ENCODE peak calls at places on chromosomes 11 and 22, in eight cellular contexts. One of them, this sample, is unnamed.

GRCh38 chr22:26547426-26547825 is 35.2 kb upstream of the TFIP11 start:
- DNase-seq in transverse colon: no peak
- DNase-seq in brain microvascular endothelial cell: no peak
- DNase-seq in endothelial cell: no peak
- DNase-seq in IMR-90: peak
- DNase-seq in tibial nerve: no peak
- DNase-seq in fibroblast of villous mesenchyme: no peak
- DNase-seq in CD8-positive, alpha-beta T cell: no peak
- DNase-seq in this sample: no peak

GRCh38 chr22:48488149-48488551 is 1339.5 kb downstream of the BRD1 start:
- DNase-seq in transverse colon: no peak
- DNase-seq in brain microvascular endothelial cell: no peak
- DNase-seq in endothelial cell: no peak
- DNase-seq in IMR-90: no peak
- DNase-seq in tibial nerve: no peak
- DNase-seq in fibroblast of villous mesenchyme: no peak
- DNase-seq in CD8-positive, alpha-beta T cell: no peak
- DNase-seq in this sample: no peak

GRCh38 chr11:65421204-65422103 is 1.1 kb upstream of the NEAT1 start:
- DNase-seq in transverse colon: peak
- DNase-seq in brain microvascular endothelial cell: peak
- DNase-seq in endothelial cell: no peak
- DNase-seq in IMR-90: peak
- DNase-seq in tibial nerve: peak
- DNase-seq in fibroblast of villous mesenchyme: peak
- DNase-seq in CD8-positive, alpha-beta T cell: peak
- DNase-seq in this sample: no peak

GRCh38 chr11:116707746-116708145 is 65.0 kb downstream of the BUD13 start:
- DNase-seq in transverse colon: peak
- DNase-seq in brain microvascular endothelial cell: no peak
- DNase-seq in endothelial cell: no peak
- DNase-seq in IMR-90: no peak
- DNase-seq in tibial nerve: no peak
- DNase-seq in fibroblast of villous mesenchyme: no peak
- DNase-seq in CD8-positive, alpha-beta T cell: no peak
- DNase-seq in this sample: no peak

GRCh38 chr11:15163136-15163535 is 48.4 kb downstream of the INSC start:
- DNase-seq in transverse colon: no peak
- DNase-seq in brain microvascular endothelial cell: no peak
- DNase-seq in endothelial cell: no peak
- DNase-seq in IMR-90: no peak
- DNase-seq in tibial nerve: no peak
- DNase-seq in fibroblast of villous mesenchyme: no peak
- DNase-seq in CD8-positive, alpha-beta T cell: no peak
- DNase-seq in this sample: no peak

GRCh38 chr11:65412271-65413076 is 10.1 kb upstream of the NEAT1 start:
- DNase-seq in transverse colon: no peak
- DNase-seq in brain microvascular endothelial cell: no peak
- DNase-seq in endothelial cell: no peak
- DNase-seq in IMR-90: no peak
- DNase-seq in tibial nerve: peak
- DNase-seq in fibroblast of villous mesenchyme: no peak
- DNase-seq in CD8-positive, alpha-beta T cell: no peak
- DNase-seq in this sample: no peak

GRCh38 chr11:68215087-68215445 is 2.0 kb upstream of the KMT5B start:
- DNase-seq in transverse colon: no peak
- DNase-seq in brain microvascular endothelial cell: no peak
- DNase-seq in endothelial cell: no peak
- DNase-seq in IMR-90: no peak
- DNase-seq in tibial nerve: no peak
- DNase-seq in fibroblast of villous mesenchyme: no peak
- DNase-seq in CD8-positive, alpha-beta T cell: no peak
- DNase-seq in this sample: no peak

GRCh38 chr11:68524213-68524612 is 63.7 kb downstream of the PPP6R3 start:
- DNase-seq in transverse colon: no peak
- DNase-seq in brain microvascular endothelial cell: no peak
- DNase-seq in endothelial cell: no peak
- DNase-seq in IMR-90: no peak
- DNase-seq in tibial nerve: no peak
- DNase-seq in fibroblast of villous mesenchyme: no peak
- DNase-seq in CD8-positive, alpha-beta T cell: no peak
- DNase-seq in this sample: no peak

GRCh38 chr22:27407369-27407985 is 394.1 kb downstream of the MN1 start:
- DNase-seq in transverse colon: no peak
- DNase-seq in brain microvascular endothelial cell: no peak
- DNase-seq in endothelial cell: no peak
- DNase-seq in IMR-90: no peak
- DNase-seq in tibial nerve: no peak
- DNase-seq in fibroblast of villous mesenchyme: no peak
- DNase-seq in CD8-positive, alpha-beta T cell: no peak
- DNase-seq in this sample: no peak

GRCh38 chr22:40547729-40548143 is 88.8 kb downstream of the MRTFA start:
- DNase-seq in transverse colon: no peak
- DNase-seq in brain microvascular endothelial cell: no peak
- DNase-seq in endothelial cell: no peak
- DNase-seq in IMR-90: peak
- DNase-seq in tibial nerve: no peak
- DNase-seq in fibroblast of villous mesenchyme: no peak
- DNase-seq in CD8-positive, alpha-beta T cell: no peak
- DNase-seq in this sample: no peak

GRCh38 chr22:49400136-49400865 is 427.4 kb downstream of the BRD1 start:
- DNase-seq in transverse colon: no peak
- DNase-seq in brain microvascular endothelial cell: no peak
- DNase-seq in endothelial cell: no peak
- DNase-seq in IMR-90: no peak
- DNase-seq in tibial nerve: no peak
- DNase-seq in fibroblast of villous mesenchyme: no peak
- DNase-seq in CD8-positive, alpha-beta T cell: no peak
- DNase-seq in this sample: no peak

GRCh38 chr11:113384551-113384950 is 3.0 kb upstream of the ANKK1 start:
- DNase-seq in transverse colon: no peak
- DNase-seq in brain microvascular endothelial cell: peak
- DNase-seq in endothelial cell: peak
- DNase-seq in IMR-90: peak
- DNase-seq in tibial nerve: no peak
- DNase-seq in fibroblast of villous mesenchyme: peak
- DNase-seq in CD8-positive, alpha-beta T cell: no peak
- DNase-seq in this sample: no peak

GRCh38 chr11:69005183-69005630 is 7.8 kb downstream of the MRGPRF start:
- DNase-seq in transverse colon: no peak
- DNase-seq in brain microvascular endothelial cell: no peak
- DNase-seq in endothelial cell: no peak
- DNase-seq in IMR-90: no peak
- DNase-seq in tibial nerve: peak
- DNase-seq in fibroblast of villous mesenchyme: no peak
- DNase-seq in CD8-positive, alpha-beta T cell: no peak
- DNase-seq in this sample: peak

GRCh38 chr11:79845002-79845709 is 404.3 kb upstream of the TENM4 start:
- DNase-seq in transverse colon: no peak
- DNase-seq in brain microvascular endothelial cell: no peak
- DNase-seq in endothelial cell: no peak
- DNase-seq in IMR-90: no peak
- DNase-seq in tibial nerve: no peak
- DNase-seq in fibroblast of villous mesenchyme: no peak
- DNase-seq in CD8-positive, alpha-beta T cell: no peak
- DNase-seq in this sample: no peak

DNA sequence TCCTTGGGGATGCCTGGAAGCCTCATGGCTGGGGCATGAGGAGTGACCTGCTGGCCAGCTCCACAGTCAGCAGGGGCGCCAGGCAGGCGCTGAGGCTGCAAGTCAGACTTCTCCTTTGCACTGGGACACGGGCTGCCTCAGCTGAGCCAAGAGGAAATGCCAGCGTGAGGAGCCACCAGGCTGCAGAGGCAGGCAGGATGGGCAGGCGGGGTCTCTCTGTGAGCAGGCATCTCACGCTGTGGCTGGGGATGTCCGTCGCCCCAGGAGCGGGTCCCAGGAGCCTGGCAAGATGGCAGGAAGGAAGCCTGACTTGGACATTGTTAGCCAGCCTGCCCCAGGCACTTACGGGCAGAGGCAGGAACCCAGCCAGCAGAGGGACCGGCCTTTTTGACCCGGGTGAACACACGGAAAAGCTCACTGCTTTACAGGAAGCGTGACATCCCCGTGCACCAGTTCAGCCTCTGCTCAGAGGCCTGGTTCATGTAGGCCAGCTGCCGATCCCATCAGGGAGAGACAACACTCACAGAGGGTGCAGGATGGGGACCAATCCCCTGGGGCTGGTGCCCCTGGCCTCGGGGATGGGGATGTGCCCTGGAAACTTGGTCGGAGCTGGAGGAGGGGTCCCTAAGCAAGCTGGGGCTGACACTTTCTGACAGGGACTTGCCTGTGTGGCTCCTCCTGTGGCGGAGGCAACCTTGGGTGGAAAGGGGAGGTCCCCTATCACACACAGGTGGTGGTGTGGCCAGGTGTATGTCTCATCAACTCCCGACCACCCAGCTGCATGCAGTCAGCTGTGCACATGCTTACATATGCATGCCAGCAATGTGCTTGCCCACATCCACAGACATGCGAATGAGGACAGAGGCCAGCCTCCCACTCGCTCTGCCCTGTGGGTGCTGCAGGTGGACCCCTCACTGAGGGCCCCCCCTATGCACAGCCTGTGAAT is 10.0 kb downstream of the GNB1L start:
- DNase-seq in transverse colon: no peak
- DNase-seq in brain microvascular endothelial cell: peak
- DNase-seq in endothelial cell: no peak
- DNase-seq in IMR-90: peak
- DNase-seq in tibial nerve: no peak
- DNase-seq in fibroblast of villous mesenchyme: peak
- DNase-seq in CD8-positive, alpha-beta T cell: no peak
- DNase-seq in this sample: no peak
- TF ChIP-seq CTCF in transverse colon: no peak
- TF ChIP-seq CTCF in brain microvascular endothelial cell: peak
- TF ChIP-seq CTCF in endothelial cell: no peak
- TF ChIP-seq CTCF in IMR-90: no peak
- TF ChIP-seq CTCF in tibial nerve: no peak
- TF ChIP-seq CTCF in fibroblast of villous mesenchyme: no peak
- TF ChIP-seq CTCF in CD8-positive, alpha-beta T cell: no peak
- TF ChIP-seq CTCF in this sample: no peak

DNA sequence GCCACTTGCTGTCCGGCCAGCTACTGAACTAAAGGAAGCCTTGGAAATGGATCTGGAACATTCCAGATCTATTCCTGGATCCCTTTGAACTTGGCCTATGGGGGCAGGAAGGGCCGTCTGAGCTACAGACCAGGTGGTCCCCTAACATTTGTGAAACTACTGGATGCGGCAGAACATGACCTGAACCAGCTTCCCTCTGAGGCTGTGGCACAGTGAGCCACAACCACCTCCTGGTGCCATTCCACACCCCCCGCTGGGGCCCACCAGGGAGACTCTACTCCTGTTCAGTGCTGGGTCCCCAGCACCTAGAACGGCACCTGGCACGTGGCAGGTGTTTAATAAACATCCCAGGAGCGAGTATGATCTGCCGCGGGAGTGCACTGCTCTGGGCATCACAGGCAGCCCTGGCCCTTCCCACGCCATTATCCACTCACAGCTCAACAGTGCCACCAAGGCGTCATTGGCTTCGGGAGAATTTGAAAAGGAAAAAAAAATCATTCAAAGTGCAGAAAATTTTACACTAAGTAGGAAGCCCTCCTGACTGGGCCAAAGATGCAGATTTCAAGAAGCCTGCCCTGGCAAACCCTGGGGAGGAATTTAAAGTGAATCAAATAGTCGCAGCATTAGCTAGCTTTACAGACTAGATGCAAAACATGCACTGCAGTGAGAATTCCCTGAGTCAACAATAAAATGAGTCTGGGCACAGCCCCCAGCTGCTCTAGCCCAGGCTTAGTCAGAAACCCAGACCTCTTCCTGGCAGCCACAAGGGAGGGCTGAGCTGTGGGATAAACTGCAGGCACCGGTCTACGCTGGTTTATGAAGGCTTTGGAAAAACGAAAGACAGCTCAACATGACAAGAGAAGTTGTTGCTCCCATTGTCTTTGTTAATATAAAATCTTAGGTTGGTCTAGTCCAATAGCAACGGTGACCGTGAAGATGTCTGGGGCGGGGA is 14.3 kb upstream of the EFCAB6 start:
- DNase-seq in transverse colon: no peak
- DNase-seq in brain microvascular endothelial cell: peak
- DNase-seq in endothelial cell: no peak
- DNase-seq in IMR-90: peak
- DNase-seq in tibial nerve: no peak
- DNase-seq in fibroblast of villous mesenchyme: peak
- DNase-seq in CD8-positive, alpha-beta T cell: no peak
- DNase-seq in this sample: no peak
- TF ChIP-seq CTCF in transverse colon: no peak
- TF ChIP-seq CTCF in brain microvascular endothelial cell: peak
- TF ChIP-seq CTCF in endothelial cell: no peak
- TF ChIP-seq CTCF in IMR-90: peak
- TF ChIP-seq CTCF in tibial nerve: peak
- TF ChIP-seq CTCF in fibroblast of villous mesenchyme: peak
- TF ChIP-seq CTCF in CD8-positive, alpha-beta T cell: no peak
- TF ChIP-seq CTCF in this sample: peak

DNA sequence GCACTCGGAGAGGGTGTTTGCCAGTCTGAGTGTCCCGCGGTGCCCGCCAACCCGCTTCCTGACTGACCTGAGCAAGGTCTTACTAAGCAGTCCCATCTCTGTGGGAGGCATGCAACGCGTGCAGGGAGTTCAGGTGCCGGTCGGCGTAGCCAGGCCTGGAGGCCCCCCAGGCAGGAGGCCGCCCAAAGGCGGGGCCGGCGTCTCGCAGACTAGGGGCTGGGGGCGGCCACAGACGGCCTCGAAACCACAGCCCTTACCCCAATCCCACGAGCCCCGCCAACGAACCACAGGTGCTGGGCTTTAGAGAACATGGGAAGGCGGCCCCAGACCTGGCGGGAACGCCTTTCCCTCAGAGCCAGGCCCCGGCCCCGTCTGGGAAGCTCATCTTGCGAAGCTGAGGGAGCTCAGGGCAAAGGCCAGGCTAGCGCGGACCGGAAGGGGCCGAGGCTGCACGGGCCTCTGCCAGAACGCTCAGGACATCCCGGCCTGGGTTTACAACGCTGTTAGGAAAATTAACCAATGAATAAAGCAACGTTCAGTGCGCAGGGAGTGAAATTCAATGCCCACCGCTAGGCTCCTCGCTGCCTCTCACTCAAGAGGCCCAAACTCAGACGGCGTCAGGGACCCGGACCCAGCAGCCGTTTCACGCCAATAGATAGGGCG is 2.1 kb upstream of the MTFP1 start:
- DNase-seq in transverse colon: peak
- DNase-seq in brain microvascular endothelial cell: no peak
- DNase-seq in endothelial cell: peak
- DNase-seq in IMR-90: no peak
- DNase-seq in tibial nerve: no peak
- DNase-seq in fibroblast of villous mesenchyme: no peak
- DNase-seq in CD8-positive, alpha-beta T cell: peak
- DNase-seq in this sample: no peak
- TF ChIP-seq CTCF in transverse colon: no peak
- TF ChIP-seq CTCF in brain microvascular endothelial cell: no peak
- TF ChIP-seq CTCF in endothelial cell: no peak
- TF ChIP-seq CTCF in IMR-90: no peak
- TF ChIP-seq CTCF in tibial nerve: peak
- TF ChIP-seq CTCF in fibroblast of villous mesenchyme: no peak
- TF ChIP-seq CTCF in CD8-positive, alpha-beta T cell: no peak
- TF ChIP-seq CTCF in this sample: peak

DNA sequence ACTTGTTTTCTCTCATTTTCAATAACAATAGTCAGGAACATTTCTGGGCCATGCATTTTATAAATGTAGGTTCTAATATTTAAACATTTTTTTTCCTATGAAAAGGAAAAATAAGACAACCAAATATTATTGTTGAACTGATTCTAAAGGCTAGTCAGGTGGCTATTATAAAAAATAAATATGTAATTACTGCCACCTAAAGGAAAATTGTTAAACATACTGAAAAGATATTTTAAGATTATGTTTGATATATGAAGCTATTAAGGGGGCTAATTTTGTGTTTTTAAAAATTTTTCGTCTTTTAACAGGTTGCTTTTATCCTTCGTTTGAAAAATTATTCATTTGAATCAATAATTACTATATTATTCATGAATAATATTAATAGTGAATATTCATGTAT is 62.2 kb upstream of the FDX1 start:
- DNase-seq in transverse colon: no peak
- DNase-seq in brain microvascular endothelial cell: no peak
- DNase-seq in endothelial cell: no peak
- DNase-seq in IMR-90: no peak
- DNase-seq in tibial nerve: no peak
- DNase-seq in fibroblast of villous mesenchyme: no peak
- DNase-seq in CD8-positive, alpha-beta T cell: no peak
- DNase-seq in this sample: no peak
- TF ChIP-seq CTCF in transverse colon: no peak
- TF ChIP-seq CTCF in brain microvascular endothelial cell: no peak
- TF ChIP-seq CTCF in endothelial cell: no peak
- TF ChIP-seq CTCF in IMR-90: peak
- TF ChIP-seq CTCF in tibial nerve: peak
- TF ChIP-seq CTCF in fibroblast of villous mesenchyme: no peak
- TF ChIP-seq CTCF in CD8-positive, alpha-beta T cell: no peak
- TF ChIP-seq CTCF in this sample: no peak